ENCODE peak calls at places on chromosomes 11 and 22, in nine cellular contexts. One of them, this sample, is unnamed.

GRCh38 chr22:28998681-28999080 is 63.0 kb downstream of the C22orf31 start:
- DNase-seq in glutamatergic neuron: no peak
- DNase-seq in lower lobe of right lung: no peak
- DNase-seq in HS-27A: no peak
- DNase-seq in activated CD8-positive, alpha-beta memory T cell treated with anti-CD3 and anti-CD28 coated beads, Interleukin-2, amount 50 U/mL, for 48 hours: no peak
- DNase-seq in hippocampal formation: no peak
- DNase-seq in transverse colon: no peak
- DNase-seq in aorta: no peak
- DNase-seq in stimulated activated CD4-positive, alpha-beta T cell treated with anti-CD3 and anti-CD28 coated beads, Interleukin-15, amount 100 ng/mL, for 1 hour: no peak
- DNase-seq in this sample: no peak

GRCh38 chr22:24380220-24381218 is 46.9 kb upstream of the ADORA2A start:
- DNase-seq in glutamatergic neuron: peak; percentile 33
- DNase-seq in lower lobe of right lung: no peak
- DNase-seq in HS-27A: no peak
- DNase-seq in activated CD8-positive, alpha-beta memory T cell treated with anti-CD3 and anti-CD28 coated beads, Interleukin-2, amount 50 U/mL, for 48 hours: no peak
- DNase-seq in hippocampal formation: no peak
- DNase-seq in transverse colon: no peak
- DNase-seq in aorta: no peak
- DNase-seq in stimulated activated CD4-positive, alpha-beta T cell treated with anti-CD3 and anti-CD28 coated beads, Interleukin-15, amount 100 ng/mL, for 1 hour: no peak
- DNase-seq in this sample: no peak

GRCh38 chr22:47149976-47150375 is 387.5 kb downstream of the TBC1D22A start:
- DNase-seq in glutamatergic neuron: no peak
- DNase-seq in lower lobe of right lung: no peak
- DNase-seq in HS-27A: no peak
- DNase-seq in activated CD8-positive, alpha-beta memory T cell treated with anti-CD3 and anti-CD28 coated beads, Interleukin-2, amount 50 U/mL, for 48 hours: no peak
- DNase-seq in hippocampal formation: no peak
- DNase-seq in transverse colon: no peak
- DNase-seq in aorta: no peak
- DNase-seq in stimulated activated CD4-positive, alpha-beta T cell treated with anti-CD3 and anti-CD28 coated beads, Interleukin-15, amount 100 ng/mL, for 1 hour: no peak
- DNase-seq in this sample: no peak

GRCh38 chr22:42399315-42400271 is 32.6 kb downstream of the NFAM1 start:
- DNase-seq in glutamatergic neuron: peak; percentile 80
- DNase-seq in lower lobe of right lung: no peak
- DNase-seq in HS-27A: no peak
- DNase-seq in activated CD8-positive, alpha-beta memory T cell treated with anti-CD3 and anti-CD28 coated beads, Interleukin-2, amount 50 U/mL, for 48 hours: no peak
- DNase-seq in hippocampal formation: peak; percentile 19
- DNase-seq in transverse colon: peak; percentile 40
- DNase-seq in aorta: no peak
- DNase-seq in stimulated activated CD4-positive, alpha-beta T cell treated with anti-CD3 and anti-CD28 coated beads, Interleukin-15, amount 100 ng/mL, for 1 hour: no peak
- DNase-seq in this sample: peak; percentile 1

GRCh38 chr11:14974723-14975587 is 2.8 kb upstream of the CALCA start:
- DNase-seq in glutamatergic neuron: peak; percentile 77
- DNase-seq in lower lobe of right lung: no peak
- DNase-seq in HS-27A: no peak
- DNase-seq in activated CD8-positive, alpha-beta memory T cell treated with anti-CD3 and anti-CD28 coated beads, Interleukin-2, amount 50 U/mL, for 48 hours: peak; percentile 83
- DNase-seq in hippocampal formation: no peak
- DNase-seq in transverse colon: peak; percentile 47
- DNase-seq in aorta: peak; percentile 81
- DNase-seq in stimulated activated CD4-positive, alpha-beta T cell treated with anti-CD3 and anti-CD28 coated beads, Interleukin-15, amount 100 ng/mL, for 1 hour: no peak
- DNase-seq in this sample: no peak

GRCh38 chr11:68090287-68090686 is 30.9 kb downstream of the CHKA start:
- DNase-seq in glutamatergic neuron: no peak
- DNase-seq in lower lobe of right lung: no peak
- DNase-seq in HS-27A: no peak
- DNase-seq in activated CD8-positive, alpha-beta memory T cell treated with anti-CD3 and anti-CD28 coated beads, Interleukin-2, amount 50 U/mL, for 48 hours: no peak
- DNase-seq in hippocampal formation: no peak
- DNase-seq in transverse colon: no peak
- DNase-seq in aorta: no peak
- DNase-seq in stimulated activated CD4-positive, alpha-beta T cell treated with anti-CD3 and anti-CD28 coated beads, Interleukin-15, amount 100 ng/mL, for 1 hour: no peak
- DNase-seq in this sample: no peak

GRCh38 chr11:75283391-75283931 is 42.9 kb downstream of the TPBGL start:
- DNase-seq in glutamatergic neuron: no peak
- DNase-seq in lower lobe of right lung: no peak
- DNase-seq in HS-27A: no peak
- DNase-seq in activated CD8-positive, alpha-beta memory T cell treated with anti-CD3 and anti-CD28 coated beads, Interleukin-2, amount 50 U/mL, for 48 hours: no peak
- DNase-seq in hippocampal formation: no peak
- DNase-seq in transverse colon: no peak
- DNase-seq in aorta: peak; percentile 66
- DNase-seq in stimulated activated CD4-positive, alpha-beta T cell treated with anti-CD3 and anti-CD28 coated beads, Interleukin-15, amount 100 ng/mL, for 1 hour: no peak
- DNase-seq in this sample: no peak

GRCh38 chr11:10181811-10182210 is 112.2 kb downstream of the SBF2 start:
- DNase-seq in glutamatergic neuron: no peak
- DNase-seq in lower lobe of right lung: no peak
- DNase-seq in HS-27A: no peak
- DNase-seq in activated CD8-positive, alpha-beta memory T cell treated with anti-CD3 and anti-CD28 coated beads, Interleukin-2, amount 50 U/mL, for 48 hours: no peak
- DNase-seq in hippocampal formation: no peak
- DNase-seq in transverse colon: no peak
- DNase-seq in aorta: no peak
- DNase-seq in stimulated activated CD4-positive, alpha-beta T cell treated with anti-CD3 and anti-CD28 coated beads, Interleukin-15, amount 100 ng/mL, for 1 hour: no peak
- DNase-seq in this sample: no peak

GRCh38 chr22:27948569-27948968 is 29.5 kb upstream of the PITPNB start:
- DNase-seq in glutamatergic neuron: no peak
- DNase-seq in lower lobe of right lung: no peak
- DNase-seq in HS-27A: no peak
- DNase-seq in activated CD8-positive, alpha-beta memory T cell treated with anti-CD3 and anti-CD28 coated beads, Interleukin-2, amount 50 U/mL, for 48 hours: no peak
- DNase-seq in hippocampal formation: no peak
- DNase-seq in transverse colon: no peak
- DNase-seq in aorta: no peak
- DNase-seq in stimulated activated CD4-positive, alpha-beta T cell treated with anti-CD3 and anti-CD28 coated beads, Interleukin-15, amount 100 ng/mL, for 1 hour: no peak
- DNase-seq in this sample: no peak

GRCh38 chr11:121418625-121419114 is 33.4 kb upstream of the SORL1 start:
- DNase-seq in glutamatergic neuron: peak; percentile 15
- DNase-seq in lower lobe of right lung: peak; percentile 72
- DNase-seq in HS-27A: no peak
- DNase-seq in activated CD8-positive, alpha-beta memory T cell treated with anti-CD3 and anti-CD28 coated beads, Interleukin-2, amount 50 U/mL, for 48 hours: no peak
- DNase-seq in hippocampal formation: no peak
- DNase-seq in transverse colon: peak; percentile 36
- DNase-seq in aorta: no peak
- DNase-seq in stimulated activated CD4-positive, alpha-beta T cell treated with anti-CD3 and anti-CD28 coated beads, Interleukin-15, amount 100 ng/mL, for 1 hour: peak; percentile 10
- DNase-seq in this sample: peak; percentile 1

GRCh38 chr22:41052661-41053490 is 39.5 kb upstream of the EP300 start:
- DNase-seq in glutamatergic neuron: no peak
- DNase-seq in lower lobe of right lung: no peak
- DNase-seq in HS-27A: no peak
- DNase-seq in activated CD8-positive, alpha-beta memory T cell treated with anti-CD3 and anti-CD28 coated beads, Interleukin-2, amount 50 U/mL, for 48 hours: no peak
- DNase-seq in hippocampal formation: no peak
- DNase-seq in transverse colon: no peak
- DNase-seq in aorta: no peak
- DNase-seq in stimulated activated CD4-positive, alpha-beta T cell treated with anti-CD3 and anti-CD28 coated beads, Interleukin-15, amount 100 ng/mL, for 1 hour: no peak
- DNase-seq in this sample: no peak

GRCh38 chr22:29093501-29093921 is 20.7 kb downstream of the KREMEN1 start:
- DNase-seq in glutamatergic neuron: no peak
- DNase-seq in lower lobe of right lung: no peak
- DNase-seq in HS-27A: no peak
- DNase-seq in activated CD8-positive, alpha-beta memory T cell treated with anti-CD3 and anti-CD28 coated beads, Interleukin-2, amount 50 U/mL, for 48 hours: no peak
- DNase-seq in hippocampal formation: no peak
- DNase-seq in transverse colon: no peak
- DNase-seq in aorta: no peak
- DNase-seq in stimulated activated CD4-positive, alpha-beta T cell treated with anti-CD3 and anti-CD28 coated beads, Interleukin-15, amount 100 ng/mL, for 1 hour: no peak
- DNase-seq in this sample: no peak

GRCh38 chr11:76107946-76108345 is 98.4 kb downstream of the WNT11 start:
- DNase-seq in glutamatergic neuron: no peak
- DNase-seq in lower lobe of right lung: no peak
- DNase-seq in HS-27A: no peak
- DNase-seq in activated CD8-positive, alpha-beta memory T cell treated with anti-CD3 and anti-CD28 coated beads, Interleukin-2, amount 50 U/mL, for 48 hours: no peak
- DNase-seq in hippocampal formation: no peak
- DNase-seq in transverse colon: no peak
- DNase-seq in aorta: no peak
- DNase-seq in stimulated activated CD4-positive, alpha-beta T cell treated with anti-CD3 and anti-CD28 coated beads, Interleukin-15, amount 100 ng/mL, for 1 hour: no peak
- DNase-seq in this sample: no peak

GRCh38 chr11:1309498-1310314 is at the start of gene TOLLIP:
- DNase-seq in glutamatergic neuron: peak; percentile 99
- DNase-seq in lower lobe of right lung: peak; percentile 97
- DNase-seq in HS-27A: peak; percentile 59
- DNase-seq in activated CD8-positive, alpha-beta memory T cell treated with anti-CD3 and anti-CD28 coated beads, Interleukin-2, amount 50 U/mL, for 48 hours: peak; percentile 99
- DNase-seq in hippocampal formation: peak; percentile 95
- DNase-seq in transverse colon: peak; percentile 97
- DNase-seq in aorta: peak; percentile 99
- DNase-seq in stimulated activated CD4-positive, alpha-beta T cell treated with anti-CD3 and anti-CD28 coated beads, Interleukin-15, amount 100 ng/mL, for 1 hour: peak; percentile 96
- DNase-seq in this sample: peak; percentile 94

GRCh38 chr11:20238712-20239111 is 78.4 kb upstream of the DBX1 start:
- DNase-seq in glutamatergic neuron: no peak
- DNase-seq in lower lobe of right lung: no peak
- DNase-seq in HS-27A: no peak
- DNase-seq in activated CD8-positive, alpha-beta memory T cell treated with anti-CD3 and anti-CD28 coated beads, Interleukin-2, amount 50 U/mL, for 48 hours: no peak
- DNase-seq in hippocampal formation: no peak
- DNase-seq in transverse colon: peak; percentile 75
- DNase-seq in aorta: no peak
- DNase-seq in stimulated activated CD4-positive, alpha-beta T cell treated with anti-CD3 and anti-CD28 coated beads, Interleukin-15, amount 100 ng/mL, for 1 hour: no peak
- DNase-seq in this sample: peak; percentile 42

This sample was measured in midbrain.